ENCODE peak calls at places on chromosomes 3 and 15, in nine cellular contexts. One of them, this sample, is unnamed. For H3K4me1, the result is how much of the 10 kb centered on the place peaks cover.

GRCh38 chr15:58247803-58248503 is 109.8 kb downstream of the AQP9 start:
- DNase-seq in Panc1: no peak
- DNase-seq in breast epithelium: peak
- DNase-seq in transverse colon: peak
- DNase-seq in suprapubic skin: peak
- DNase-seq in upper lobe of left lung: peak
- DNase-seq in spleen: no peak
- DNase-seq in HCT116: no peak
- DNase-seq in prostate gland: peak
- DNase-seq in this sample: no peak

GRCh38 chr15:70605606-70606410 is 157.6 kb downstream of the UACA start:
- DNase-seq in Panc1: no peak
- DNase-seq in breast epithelium: peak
- DNase-seq in transverse colon: peak
- DNase-seq in suprapubic skin: no peak
- DNase-seq in upper lobe of left lung: no peak
- DNase-seq in spleen: no peak
- DNase-seq in HCT116: no peak
- DNase-seq in prostate gland: peak
- DNase-seq in this sample: peak

GRCh38 chr3:68256635-68257034 is 602.2 kb upstream of the SUCLG2 start:
- DNase-seq in Panc1: no peak
- DNase-seq in breast epithelium: no peak
- DNase-seq in transverse colon: no peak
- DNase-seq in suprapubic skin: no peak
- DNase-seq in upper lobe of left lung: no peak
- DNase-seq in spleen: no peak
- DNase-seq in HCT116: no peak
- DNase-seq in prostate gland: no peak
- DNase-seq in this sample: no peak

GRCh38 chr15:74431645-74432044 is 2.1 kb downstream of the SEMA7A start:
- DNase-seq in Panc1: no peak
- DNase-seq in breast epithelium: no peak
- DNase-seq in transverse colon: no peak
- DNase-seq in suprapubic skin: no peak
- DNase-seq in upper lobe of left lung: no peak
- DNase-seq in spleen: no peak
- DNase-seq in HCT116: no peak
- DNase-seq in prostate gland: no peak
- DNase-seq in this sample: no peak

GRCh38 chr3:122880624-122881023 is 85.8 kb downstream of the SLC49A4 start:
- DNase-seq in Panc1: no peak
- DNase-seq in breast epithelium: no peak
- DNase-seq in transverse colon: peak
- DNase-seq in suprapubic skin: no peak
- DNase-seq in upper lobe of left lung: no peak
- DNase-seq in spleen: no peak
- DNase-seq in HCT116: no peak
- DNase-seq in prostate gland: no peak
- DNase-seq in this sample: no peak

GRCh38 chr3:48013288-48013980 is 2.8 kb downstream of the MAP4 start:
- DNase-seq in Panc1: no peak
- DNase-seq in breast epithelium: no peak
- DNase-seq in transverse colon: no peak
- DNase-seq in suprapubic skin: no peak
- DNase-seq in upper lobe of left lung: no peak
- DNase-seq in spleen: no peak
- DNase-seq in HCT116: peak
- DNase-seq in prostate gland: peak
- DNase-seq in this sample: no peak

GRCh38 chr3:64321747-64322146 is 96.5 kb upstream of the PRICKLE2 start:
- DNase-seq in Panc1: no peak
- DNase-seq in breast epithelium: no peak
- DNase-seq in transverse colon: no peak
- DNase-seq in suprapubic skin: no peak
- DNase-seq in upper lobe of left lung: no peak
- DNase-seq in spleen: no peak
- DNase-seq in HCT116: no peak
- DNase-seq in prostate gland: no peak
- DNase-seq in this sample: no peak

GRCh38 chr3:8984081-8984480 is 20.8 kb upstream of the RAD18 start:
- DNase-seq in Panc1: no peak
- DNase-seq in breast epithelium: no peak
- DNase-seq in transverse colon: no peak
- DNase-seq in suprapubic skin: no peak
- DNase-seq in upper lobe of left lung: no peak
- DNase-seq in spleen: no peak
- DNase-seq in HCT116: no peak
- DNase-seq in prostate gland: no peak
- DNase-seq in this sample: peak

GRCh38 chr3:27293954-27294353 is 75.2 kb downstream of the NEK10 start:
- DNase-seq in Panc1: no peak
- DNase-seq in breast epithelium: no peak
- DNase-seq in transverse colon: no peak
- DNase-seq in suprapubic skin: no peak
- DNase-seq in upper lobe of left lung: no peak
- DNase-seq in spleen: no peak
- DNase-seq in HCT116: no peak
- DNase-seq in prostate gland: no peak
- DNase-seq in this sample: no peak

GRCh38 chr15:33125883-33126535 is 68.5 kb downstream of the FMN1 start:
- DNase-seq in Panc1: no peak
- DNase-seq in breast epithelium: no peak
- DNase-seq in transverse colon: no peak
- DNase-seq in suprapubic skin: no peak
- DNase-seq in upper lobe of left lung: no peak
- DNase-seq in spleen: no peak
- DNase-seq in HCT116: no peak
- DNase-seq in prostate gland: no peak
- DNase-seq in this sample: no peak

GRCh38 chr3:194399166-194399565 is at the start of gene GP5:
- DNase-seq in Panc1: no peak
- DNase-seq in breast epithelium: no peak
- DNase-seq in transverse colon: no peak
- DNase-seq in suprapubic skin: no peak
- DNase-seq in upper lobe of left lung: no peak
- DNase-seq in spleen: no peak
- DNase-seq in HCT116: no peak
- DNase-seq in prostate gland: no peak
- DNase-seq in this sample: no peak

GRCh38 chr3:156682491-156682890 is 8.1 kb downstream of the TIPARP start:
- DNase-seq in Panc1: no peak
- DNase-seq in breast epithelium: no peak
- DNase-seq in transverse colon: no peak
- DNase-seq in suprapubic skin: no peak
- DNase-seq in upper lobe of left lung: no peak
- DNase-seq in spleen: no peak
- DNase-seq in HCT116: no peak
- DNase-seq in prostate gland: no peak
- DNase-seq in this sample: no peak
- TF ChIP-seq POLR2AphosphoS5 in Panc1: no peak
- TF ChIP-seq POLR2AphosphoS5 in breast epithelium: no peak
- TF ChIP-seq POLR2AphosphoS5 in transverse colon: no peak
- TF ChIP-seq POLR2AphosphoS5 in suprapubic skin: no peak
- TF ChIP-seq POLR2AphosphoS5 in upper lobe of left lung: no peak
- TF ChIP-seq POLR2AphosphoS5 in spleen: no peak
- TF ChIP-seq POLR2AphosphoS5 in HCT116: no peak
- TF ChIP-seq POLR2AphosphoS5 in prostate gland: no peak
- TF ChIP-seq POLR2AphosphoS5 in this sample: no peak

DNA sequence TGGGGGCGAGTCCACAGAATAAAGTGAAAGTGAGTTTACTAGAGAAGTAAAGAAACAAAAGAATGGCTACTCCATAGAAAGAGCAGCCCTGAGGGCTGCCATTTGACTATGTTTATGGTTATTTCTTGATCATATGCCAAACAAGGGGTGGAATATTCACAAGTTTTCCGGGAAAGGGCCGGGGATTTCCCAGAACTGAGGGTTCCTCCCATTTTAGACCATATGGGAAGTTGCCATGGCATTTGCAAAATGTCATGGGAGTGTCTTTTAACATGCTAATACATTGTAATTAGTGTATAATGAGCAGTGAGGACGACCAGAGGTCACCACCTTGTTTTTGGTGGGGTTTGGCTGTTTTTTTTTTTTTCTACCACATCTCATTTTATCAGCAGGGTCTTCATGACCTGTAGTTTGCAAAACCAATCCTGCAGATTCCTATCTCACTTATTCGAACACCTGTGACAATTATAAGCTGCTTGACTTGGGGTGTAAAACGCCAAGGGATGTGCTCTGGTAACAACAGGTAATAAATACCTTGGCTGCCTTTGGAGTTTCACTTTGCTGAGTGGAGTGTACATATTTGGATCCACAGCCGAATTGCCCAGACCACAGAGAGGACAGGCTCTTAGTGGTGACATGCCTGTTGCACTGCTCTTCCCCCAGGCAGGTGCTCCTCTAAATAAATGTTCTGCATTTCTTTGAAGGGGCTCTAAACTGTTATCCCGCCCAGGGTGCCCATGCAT is 43.6 kb downstream of the C2CD4B start:
- DNase-seq in Panc1: no peak
- DNase-seq in breast epithelium: no peak
- DNase-seq in transverse colon: no peak
- DNase-seq in suprapubic skin: no peak
- DNase-seq in upper lobe of left lung: no peak
- DNase-seq in spleen: no peak
- DNase-seq in HCT116: no peak
- DNase-seq in prostate gland: no peak
- DNase-seq in this sample: no peak
- H3K4me1 ChIP-seq in Panc1: under half
- H3K4me1 ChIP-seq in breast epithelium: under half
- H3K4me1 ChIP-seq in transverse colon: under half
- H3K4me1 ChIP-seq in suprapubic skin: under half
- H3K4me1 ChIP-seq in upper lobe of left lung: under half
- H3K4me1 ChIP-seq in spleen: under half
- H3K4me1 ChIP-seq in HCT116: under half
- H3K4me1 ChIP-seq in prostate gland: under half
- H3K4me1 ChIP-seq in this sample: under half

GRCh38 chr3:60855250-60855649 is 396.0 kb downstream of the FHIT start:
- DNase-seq in Panc1: no peak
- DNase-seq in breast epithelium: no peak
- DNase-seq in transverse colon: no peak
- DNase-seq in suprapubic skin: no peak
- DNase-seq in upper lobe of left lung: peak
- DNase-seq in spleen: no peak
- DNase-seq in HCT116: no peak
- DNase-seq in prostate gland: no peak
- DNase-seq in this sample: no peak

GRCh38 chr3:60854762-60855161 is 396.5 kb downstream of the FHIT start:
- DNase-seq in Panc1: no peak
- DNase-seq in breast epithelium: no peak
- DNase-seq in transverse colon: no peak
- DNase-seq in suprapubic skin: no peak
- DNase-seq in upper lobe of left lung: no peak
- DNase-seq in spleen: no peak
- DNase-seq in HCT116: no peak
- DNase-seq in prostate gland: no peak
- DNase-seq in this sample: no peak

GRCh38 chr3:60856299-60857046 is 394.8 kb downstream of the FHIT start:
- DNase-seq in Panc1: no peak
- DNase-seq in breast epithelium: no peak
- DNase-seq in transverse colon: no peak
- DNase-seq in suprapubic skin: no peak
- DNase-seq in upper lobe of left lung: no peak
- DNase-seq in spleen: no peak
- DNase-seq in HCT116: no peak
- DNase-seq in prostate gland: no peak
- DNase-seq in this sample: no peak
- TF ChIP-seq POLR2AphosphoS5 in Panc1: no peak
- TF ChIP-seq POLR2AphosphoS5 in breast epithelium: no peak
- TF ChIP-seq POLR2AphosphoS5 in transverse colon: no peak
- TF ChIP-seq POLR2AphosphoS5 in suprapubic skin: no peak
- TF ChIP-seq POLR2AphosphoS5 in upper lobe of left lung: no peak
- TF ChIP-seq POLR2AphosphoS5 in spleen: no peak
- TF ChIP-seq POLR2AphosphoS5 in HCT116: no peak
- TF ChIP-seq POLR2AphosphoS5 in prostate gland: no peak
- TF ChIP-seq POLR2AphosphoS5 in this sample: no peak

DNA sequence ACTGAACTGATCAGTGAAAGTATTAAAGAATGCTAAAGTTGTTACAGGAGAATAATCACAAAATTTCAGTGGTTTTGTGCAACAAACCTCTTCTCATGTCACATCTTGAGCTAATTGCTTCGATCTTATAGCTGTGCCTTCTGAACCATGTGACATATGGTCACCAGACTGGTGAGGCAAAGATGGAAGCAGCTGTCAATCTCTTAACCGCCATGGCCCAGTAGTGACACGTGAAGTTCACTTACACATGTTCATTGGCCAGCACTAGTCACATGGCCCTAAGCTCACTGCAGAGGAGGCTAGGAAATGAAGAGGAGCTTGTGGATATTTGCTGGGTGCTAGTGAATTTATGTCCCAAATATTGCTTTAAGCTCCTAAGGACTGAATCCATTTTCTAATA is 32.5 kb downstream of the BOC start:
- DNase-seq in Panc1: no peak
- DNase-seq in breast epithelium: no peak
- DNase-seq in transverse colon: no peak
- DNase-seq in suprapubic skin: no peak
- DNase-seq in upper lobe of left lung: no peak
- DNase-seq in spleen: no peak
- DNase-seq in HCT116: no peak
- DNase-seq in prostate gland: no peak
- DNase-seq in this sample: no peak
- H3K4me1 ChIP-seq in Panc1: under half
- H3K4me1 ChIP-seq in breast epithelium: under half
- H3K4me1 ChIP-seq in transverse colon: under half
- H3K4me1 ChIP-seq in suprapubic skin: half or more
- H3K4me1 ChIP-seq in upper lobe of left lung: under half
- H3K4me1 ChIP-seq in spleen: under half
- H3K4me1 ChIP-seq in HCT116: under half
- H3K4me1 ChIP-seq in prostate gland: under half
- H3K4me1 ChIP-seq in this sample: half or more

GRCh38 chr3:128487813-128488635 is 5.0 kb downstream of the GATA2 start:
- DNase-seq in Panc1: no peak
- DNase-seq in breast epithelium: peak
- DNase-seq in transverse colon: peak
- DNase-seq in suprapubic skin: peak
- DNase-seq in upper lobe of left lung: peak
- DNase-seq in spleen: peak
- DNase-seq in HCT116: peak
- DNase-seq in prostate gland: peak
- DNase-seq in this sample: no peak
- TF ChIP-seq POLR2AphosphoS5 in Panc1: peak
- TF ChIP-seq POLR2AphosphoS5 in breast epithelium: peak
- TF ChIP-seq POLR2AphosphoS5 in transverse colon: peak
- TF ChIP-seq POLR2AphosphoS5 in suprapubic skin: no peak
- TF ChIP-seq POLR2AphosphoS5 in upper lobe of left lung: peak
- TF ChIP-seq POLR2AphosphoS5 in spleen: peak
- TF ChIP-seq POLR2AphosphoS5 in HCT116: peak
- TF ChIP-seq POLR2AphosphoS5 in prostate gland: peak
- TF ChIP-seq POLR2AphosphoS5 in this sample: peak

DNA sequence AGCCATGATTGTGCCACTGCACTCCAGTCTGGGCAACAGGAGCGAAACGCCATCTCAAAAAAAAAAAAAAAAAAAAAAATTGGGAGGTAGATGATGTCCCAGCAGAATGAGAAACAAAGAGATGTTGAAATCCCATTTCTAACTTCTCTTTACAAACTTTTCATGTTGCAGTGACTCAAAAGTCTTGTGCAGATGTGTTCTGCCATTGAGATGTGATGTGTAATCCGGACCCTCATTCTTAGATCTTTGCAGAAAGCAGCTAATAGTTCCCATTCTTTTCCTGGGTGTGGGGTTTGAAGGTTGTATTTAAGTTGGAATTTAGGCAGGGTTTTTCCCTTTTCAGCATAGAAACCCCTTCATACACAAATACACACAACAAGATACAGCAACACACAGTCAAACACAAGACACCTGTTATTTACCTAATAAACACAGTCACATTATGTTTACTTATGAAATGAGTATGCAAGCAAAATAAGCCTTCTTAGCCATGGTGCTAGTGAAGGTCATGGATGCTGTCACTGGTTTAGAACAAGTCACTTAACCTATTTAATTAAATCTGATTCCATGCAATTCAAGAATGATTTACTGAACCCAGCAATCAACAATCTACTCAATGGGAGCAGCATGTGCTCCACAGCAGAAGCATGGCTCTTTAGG is 14.9 kb downstream of the SIAH2 start:
- DNase-seq in Panc1: no peak
- DNase-seq in breast epithelium: no peak
- DNase-seq in transverse colon: no peak
- DNase-seq in suprapubic skin: no peak
- DNase-seq in upper lobe of left lung: no peak
- DNase-seq in spleen: no peak
- DNase-seq in HCT116: no peak
- DNase-seq in prostate gland: no peak
- DNase-seq in this sample: no peak
- H3K4me1 ChIP-seq in Panc1: under half
- H3K4me1 ChIP-seq in breast epithelium: under half
- H3K4me1 ChIP-seq in transverse colon: half or more
- H3K4me1 ChIP-seq in suprapubic skin: half or more
- H3K4me1 ChIP-seq in upper lobe of left lung: half or more
- H3K4me1 ChIP-seq in spleen: half or more
- H3K4me1 ChIP-seq in HCT116: under half
- H3K4me1 ChIP-seq in prostate gland: under half
- H3K4me1 ChIP-seq in this sample: half or more

This sample was measured in vagina.